ENCODE peak calls at places on chromosomes 2 and 18, in four cellular contexts. G is HAP-1, X is nephron progenitor cell, V is EL. P is an unnamed sample.

GRCh38 chr2:216970369-216970915 is 110.6 kb upstream of the TNP1 start:
- DNase-seq in G (no peak), X (no peak), V (no peak), P (no peak)

GRCh38 chr2:201021914-201022313 is 49.6 kb downstream of the HYCC2 start:
- DNase-seq in G (no peak), X (no peak), V (no peak), P (no peak)

GRCh38 chr2:215136669-215137328 is 1.6 kb downstream of the ABCA12 start:
- DNase-seq in G (no peak), X (no peak), V (peak), P (no peak)

GRCh38 chr2:42353792-42354429 is 7.1 kb downstream of the COX7A2L start:
- DNase-seq in G (no peak), X (no peak), V (no peak), P (no peak)

GRCh38 chr2:232103140-232103737 is 141.7 kb downstream of the DIS3L2 start:
- DNase-seq in G (no peak), X (no peak), V (no peak), P (no peak)

GRCh38 chr18:21484851-21485636 is 115.5 kb downstream of the ESCO1 start:
- DNase-seq in G (peak), X (no peak), V (peak), P (no peak)

GRCh38 chr2:30321466-30321865 is 90.1 kb downstream of the LBH start:
- DNase-seq in G (peak), X (no peak), V (no peak), P (no peak)

GRCh38 chr2:34547340-34547739 is 948.2 kb upstream of the FAM98A start:
- DNase-seq in G (no peak), X (no peak), V (no peak), P (no peak)

GRCh38 chr18:57210711-57211411 is 64.0 kb downstream of the BOD1L2 start:
- DNase-seq in G (no peak), X (no peak), V (peak), P (no peak)

GRCh38 chr2:37283207-37283606 is 41.4 kb downstream of the PRKD3 start:
- DNase-seq in G (no peak), X (no peak), V (peak), P (no peak)

GRCh38 chr18:58087928-58088722 is 44.1 kb downstream of the NEDD4L start:
- DNase-seq in G (peak), X (no peak), V (peak), P (no peak)

GRCh38 chr2:176827269-176827668 is 385.3 kb upstream of the HNRNPA3 start:
- DNase-seq in G (no peak), X (no peak), V (no peak), P (no peak)

GRCh38 chr2:86238354-86238753 is 39.1 kb downstream of the MRPL35 start:
- DNase-seq in G (no peak), X (no peak), V (no peak), P (no peak)

GRCh38 chr18:76252880-76253279 is 242.2 kb downstream of the ZNF516 start:
- DNase-seq in G (no peak), X (no peak), V (no peak), P (no peak)

GRCh38 chr2:33433279-33434235 is 42.9 kb upstream of the RASGRP3 start:
- DNase-seq in G (no peak), X (no peak), V (no peak), P (no peak)

GRCh38 chr18:58579561-58580047 is 49.3 kb downstream of the ALPK2 start:
- DNase-seq in G (no peak), X (no peak), V (peak), P (no peak)

GRCh38 chr2:163682695-163683094 is 53.1 kb downstream of the FIGN start:
- DNase-seq in G (no peak), X (no peak), V (peak), P (no peak)

GRCh38 chr2:160652236-160652635 is 158.6 kb upstream of the RBMS1 start:
- DNase-seq in G (no peak), X (no peak), V (no peak), P (peak)

GRCh38 chr18:13136689-13137040 is 81.9 kb upstream of the LDLRAD4 start:
- DNase-seq in G (no peak), X (peak), V (peak), P (peak)

GRCh38 chr18:32093106-32093511 is 1.4 kb downstream of the RNF138 start:
- DNase-seq in G (peak), X (peak), V (peak), P (peak)

GRCh38 chr18:56240405-56240804 is 398.0 kb downstream of the TXNL1 start:
- DNase-seq in G (no peak), X (no peak), V (peak), P (no peak)

GRCh38 chr18:71405142-71405806 is 1116.4 kb downstream of the SOCS6 start:
- DNase-seq in G (no peak), X (no peak), V (no peak), P (no peak)

GRCh38 chr18:34122724-34123334 is 101.9 kb downstream of the NOL4 start:
- DNase-seq in G (peak), X (peak), V (peak), P (no peak)

GRCh38 chr2:100752628-100753333 is 67.2 kb upstream of the NPAS2 start:
- DNase-seq in G (no peak), X (no peak), V (peak), P (no peak)

GRCh38 chr2:190881480-190882326 is 1.1 kb downstream of the GLS start:
- DNase-seq in G (peak), X (peak), V (peak), P (peak)

GRCh38 chr2:20561703-20562454 is 89.0 kb downstream of the HS1BP3 start:
- DNase-seq in G (peak), X (no peak), V (peak), P (no peak)

GRCh38 chr2:199383006-199383405 is 74.7 kb downstream of the SATB2 start:
- DNase-seq in G (no peak), X (no peak), V (no peak), P (no peak)

GRCh38 chr2:45816273-45816672 is 164.8 kb downstream of the PRKCE start:
- DNase-seq in G (no peak), X (no peak), V (peak), P (no peak)

GRCh38 chr18:31723998-31724711 is 36.5 kb downstream of the SLC25A52 start:
- DNase-seq in G (no peak), X (no peak), V (no peak), P (peak)

GRCh38 chr2:237864030-237864931 is 4.9 kb downstream of the RAMP1 start:
- DNase-seq in G (no peak), X (no peak), V (no peak), P (no peak)

GRCh38 chr2:113966832-113967231 is 76.9 kb downstream of the ACTR3 start:
- DNase-seq in G (no peak), X (no peak), V (no peak), P (no peak)

GRCh38 chr2:226652388-226652787 is 147.2 kb downstream of the IRS1 start:
- DNase-seq in G (no peak), X (no peak), V (peak), P (no peak)

GRCh38 chr2:145094353-145094752 is 574.4 kb upstream of the ZEB2 start:
- DNase-seq in G (no peak), X (no peak), V (peak), P (no peak)